ENCODE peak calls at places on chromosome 10, in five cellular contexts. S is HS-27A, E is cerebellum, F is retina, C is amygdala. W is an unnamed sample.

GRCh38 chr10:122176232-122176865 is 94.7 kb upstream of the BTBD16 start:
- DNase-seq in S (no peak), C (no peak), F (no peak), E (no peak), W (no peak)

GRCh38 chr10:14779053-14779649 is 4.5 kb upstream of the FAM107B start:
- DNase-seq in C (no peak), E (no peak), S (no peak), F (no peak), W (no peak)

GRCh38 chr10:79404231-79404609 is 41.2 kb downstream of the ZCCHC24 start:
- DNase-seq in E (no peak), C (no peak), F (no peak), S (no peak), W (no peak)

GRCh38 chr10:132421377-132422168 is 24.6 kb downstream of the PWWP2B start:
- DNase-seq in S (no peak), E (no peak), C (no peak), F (peak), W (peak)

GRCh38 chr10:29687411-29688160 is 52.8 kb upstream of the SVIL start:
- DNase-seq in E (no peak), F (no peak), C (no peak), S (no peak), W (no peak)

GRCh38 chr10:7855205-7855604 is 36.9 kb downstream of the TAF3 start:
- DNase-seq in F (no peak), E (no peak), S (no peak), C (no peak), W (no peak)

GRCh38 chr10:102455893-102456471 is 4.6 kb upstream of the C10orf95 start:
- DNase-seq in F (no peak), C (no peak), S (no peak), E (no peak), W (no peak)

GRCh38 chr10:21032587-21033319 is 135.6 kb upstream of the NEBL start:
- DNase-seq in S (no peak), F (no peak), C (no peak), E (no peak), W (no peak)

GRCh38 chr10:75502838-75503237 is 71.4 kb downstream of the LRMDA start:
- DNase-seq in S (no peak), E (no peak), C (no peak), F (no peak), W (no peak)

GRCh38 chr10:33032354-33033254 is 74.6 kb upstream of the ITGB1 start:
- DNase-seq in E (no peak), S (peak), C (no peak), F (peak), W (no peak)

GRCh38 chr10:68010426-68010825 is 64.7 kb downstream of the HERC4 start:
- DNase-seq in F (no peak), S (no peak), E (no peak), C (peak), W (no peak)

GRCh38 chr10:51427758-51428157 is 271.6 kb downstream of the CSTF2T start:
- DNase-seq in E (no peak), S (no peak), C (no peak), F (no peak), W (no peak)

GRCh38 chr10:5816170-5816569 is 2.9 kb upstream of the GDI2 start:
- DNase-seq in E (no peak), S (no peak), C (no peak), F (no peak), W (no peak)

GRCh38 chr10:50392966-50393718 is 141.8 kb upstream of the ASAH2 start:
- DNase-seq in C (no peak), F (no peak), E (no peak), S (no peak), W (no peak)

GRCh38 chr10:120328647-120329046 is 128.4 kb upstream of the PLPP4 start:
- DNase-seq in S (no peak), C (no peak), E (no peak), F (no peak), W (no peak)

GRCh38 chr10:124044143-124044862 is 49.1 kb downstream of the CHST15 start:
- DNase-seq in C (no peak), F (no peak), S (no peak), E (peak), W (no peak)

GRCh38 chr10:80518143-80518806 is 19.4 kb upstream of the SH2D4B start:
- DNase-seq in E (no peak), S (no peak), F (no peak), C (no peak), W (no peak)

GRCh38 chr10:123663522-123663921 is 2.6 kb upstream of the GPR26 start:
- DNase-seq in E (no peak), S (no peak), F (no peak), C (no peak), W (no peak)

GRCh38 chr10:83648184-83648583 is 491.1 kb upstream of the GHITM start:
- DNase-seq in S (no peak), E (no peak), F (no peak), C (no peak), W (no peak)

GRCh38 chr10:122112021-122112616 is 123.2 kb downstream of the TACC2 start:
- DNase-seq in S (no peak), E (no peak), F (peak), C (no peak), W (no peak)

GRCh38 chr10:125193306-125193877 is 33.0 kb upstream of the CTBP2 start:
- DNase-seq in C (no peak), S (no peak), F (no peak), E (no peak), W (no peak)

GRCh38 chr10:50846753-50847152 is 38.7 kb downstream of the A1CF start:
- DNase-seq in E (no peak), C (no peak), F (no peak), S (no peak), W (no peak)